ENCODE peak calls at places on chromosome 12, in six cellular contexts. L is activated gamma-delta T cell treated with Interleukin-2 at 50 U/mL for 16 hours; K is dorsolateral prefrontal cortex; E is GM10248; H is Karpas-422; T is stimulated activated CD4-positive, alpha-beta T cell treated with anti-CD3 and anti-CD28 coated beads, Interleukin-2, amount 100 ng/mL, for 48 hours. Z is an unnamed sample.

GRCh38 chr12:1277905-1278304 is 286.9 kb downstream of the ERC1 start:
- DNase-seq in K (no peak), L (peak), H (no peak), T (peak), E (peak), Z (no peak)

GRCh38 chr12:54287316-54288157 is 7.0 kb downstream of the HNRNPA1 start:
- DNase-seq in K (no peak), T (no peak), L (no peak), E (no peak), H (no peak), Z (no peak)

GRCh38 chr12:26770239-26771070 is 62.5 kb downstream of the ITPR2 start:
- DNase-seq in E (no peak), K (no peak), T (no peak), L (no peak), H (no peak), Z (no peak)

GRCh38 chr12:31018106-31018890 is 55.4 kb upstream of the DDX11 start:
- DNase-seq in K (no peak), T (no peak), L (no peak), H (no peak), E (no peak), Z (no peak)

GRCh38 chr12:104201238-104202001 is 14.2 kb upstream of the TXNRD1 start:
- DNase-seq in T (peak), H (peak), E (peak), L (peak), K (peak), Z (no peak)

GRCh38 chr12:101935769-101936741 is 58.7 kb downstream of the DRAM1 start:
- DNase-seq in T (no peak), H (peak), K (no peak), E (peak), L (no peak), Z (no peak)

GRCh38 chr12:76201316-76201715 is 116.8 kb upstream of the NAP1L1 start:
- DNase-seq in L (no peak), T (no peak), E (no peak), H (no peak), K (no peak), Z (no peak)

GRCh38 chr12:122944588-122944987 is 21.7 kb downstream of the ABCB9 start:
- DNase-seq in T (no peak), E (no peak), L (no peak), H (no peak), K (no peak), Z (no peak)

GRCh38 chr12:50979369-50980052 is 27.2 kb downstream of the HIGD1C start:
- DNase-seq in H (no peak), L (no peak), E (peak), T (no peak), K (no peak), Z (no peak)

GRCh38 chr12:105330938-105331804 is 680 bp downstream of the C12orf75 start:
- DNase-seq in E (peak), L (peak), H (peak), T (peak), K (peak), Z (no peak)

GRCh38 chr12:3320881-3321509 is 170.0 kb upstream of the PRMT8 start:
- DNase-seq in K (no peak), E (no peak), T (no peak), L (no peak), H (no peak), Z (no peak)

GRCh38 chr12:94571556-94571955 is 78.8 kb downstream of the TMCC3 start:
- DNase-seq in L (no peak), E (no peak), H (no peak), K (no peak), T (no peak), Z (no peak)

GRCh38 chr12:106841471-106842302 is 67.2 kb downstream of the RIC8B start:
- DNase-seq in T (no peak), E (peak), L (peak), H (peak), K (peak), Z (no peak)

GRCh38 chr12:25723921-25724491 is 170.9 kb upstream of the LMNTD1 start:
- DNase-seq in E (no peak), H (no peak), T (no peak), K (no peak), L (no peak), Z (no peak)

GRCh38 chr12:43104524-43104923 is 447.5 kb downstream of the ADAMTS20 start:
- DNase-seq in H (no peak), L (no peak), T (no peak), K (no peak), E (no peak), Z (no peak)

GRCh38 chr12:111038941-111039340 is 118.6 kb upstream of the MYL2 start:
- DNase-seq in H (no peak), K (no peak), L (no peak), T (no peak), E (no peak), Z (no peak)

GRCh38 chr12:12557733-12558132 is 4.9 kb downstream of the DUSP16 start:
- DNase-seq in H (no peak), K (no peak), L (no peak), T (no peak), E (no peak), Z (no peak)

GRCh38 chr12:6450091-6450868 is 1.6 kb upstream of the TAPBPL start:
- DNase-seq in T (no peak), K (no peak), L (no peak), E (no peak), H (peak), Z (no peak)